ENCODE peak calls at places on chromosomes 5 and 9, in nine cellular contexts. One of them, this sample, is unnamed.

GRCh38 chr9:78958887-78959286 is 612.9 kb upstream of the TLE4 start:
- DNase-seq in GM13977: no peak
- DNase-seq in GM12865: peak; percentile 11
- DNase-seq in HuH-7.5: no peak
- DNase-seq in NCI-H1092: no peak
- DNase-seq in neuronal stem cell: no peak
- DNase-seq in HTR-8/SVneo: no peak
- DNase-seq in memory B cell: no peak
- DNase-seq in stimulated activated CD4-positive, alpha-beta T cell treated with anti-CD3 and anti-CD28 coated beads, Interleukin-1b, Interleukin-23, amount 100 ng/mL, for 24 hours: no peak
- DNase-seq in this sample: no peak

GRCh38 chr5:39780341-39780740 is 355.6 kb upstream of the DAB2 start:
- DNase-seq in GM13977: no peak
- DNase-seq in HuH-7.5: no peak
- DNase-seq in HTR-8/SVneo: peak; percentile 63
- DNase-seq in stimulated activated CD4-positive, alpha-beta T cell treated with anti-CD3 and anti-CD28 coated beads, Interleukin-1b, Interleukin-23, amount 100 ng/mL, for 24 hours: no peak
- DNase-seq in GM12865: no peak
- DNase-seq in NCI-H1092: no peak
- DNase-seq in neuronal stem cell: no peak
- DNase-seq in memory B cell: no peak
- DNase-seq in this sample: no peak

GRCh38 chr5:147539053-147539452 is 29.2 kb upstream of the DPYSL3 start:
- DNase-seq in HTR-8/SVneo: no peak
- DNase-seq in memory B cell: no peak
- DNase-seq in GM12865: no peak
- DNase-seq in neuronal stem cell: no peak
- DNase-seq in NCI-H1092: no peak
- DNase-seq in GM13977: no peak
- DNase-seq in HuH-7.5: no peak
- DNase-seq in stimulated activated CD4-positive, alpha-beta T cell treated with anti-CD3 and anti-CD28 coated beads, Interleukin-1b, Interleukin-23, amount 100 ng/mL, for 24 hours: no peak
- DNase-seq in this sample: no peak

GRCh38 chr9:34413229-34413852 is 36.6 kb upstream of the MYORG start:
- DNase-seq in GM13977: no peak
- DNase-seq in NCI-H1092: no peak
- DNase-seq in GM12865: peak; percentile 28
- DNase-seq in HTR-8/SVneo: peak; percentile 27
- DNase-seq in stimulated activated CD4-positive, alpha-beta T cell treated with anti-CD3 and anti-CD28 coated beads, Interleukin-1b, Interleukin-23, amount 100 ng/mL, for 24 hours: no peak
- DNase-seq in HuH-7.5: peak; percentile 19
- DNase-seq in memory B cell: no peak
- DNase-seq in neuronal stem cell: peak; percentile 70
- DNase-seq in this sample: peak; percentile 58

GRCh38 chr9:89690334-89690912 is 85.6 kb downstream of the GADD45G start:
- DNase-seq in HTR-8/SVneo: no peak
- DNase-seq in GM13977: peak; percentile 64
- DNase-seq in memory B cell: no peak
- DNase-seq in GM12865: peak; percentile 78
- DNase-seq in stimulated activated CD4-positive, alpha-beta T cell treated with anti-CD3 and anti-CD28 coated beads, Interleukin-1b, Interleukin-23, amount 100 ng/mL, for 24 hours: no peak
- DNase-seq in HuH-7.5: no peak
- DNase-seq in neuronal stem cell: no peak
- DNase-seq in NCI-H1092: no peak
- DNase-seq in this sample: no peak

GRCh38 chr5:148561712-148562365 is 92.5 kb downstream of the HTR4 start:
- DNase-seq in HTR-8/SVneo: no peak
- DNase-seq in GM13977: no peak
- DNase-seq in GM12865: peak; percentile 4
- DNase-seq in neuronal stem cell: peak; percentile 24
- DNase-seq in HuH-7.5: no peak
- DNase-seq in NCI-H1092: no peak
- DNase-seq in stimulated activated CD4-positive, alpha-beta T cell treated with anti-CD3 and anti-CD28 coated beads, Interleukin-1b, Interleukin-23, amount 100 ng/mL, for 24 hours: no peak
- DNase-seq in memory B cell: no peak
- DNase-seq in this sample: no peak

GRCh38 chr9:133327834-133328484 is 8.0 kb downstream of the SURF6 start:
- DNase-seq in GM13977: no peak
- DNase-seq in HTR-8/SVneo: no peak
- DNase-seq in NCI-H1092: no peak
- DNase-seq in GM12865: no peak
- DNase-seq in memory B cell: no peak
- DNase-seq in HuH-7.5: no peak
- DNase-seq in neuronal stem cell: no peak
- DNase-seq in stimulated activated CD4-positive, alpha-beta T cell treated with anti-CD3 and anti-CD28 coated beads, Interleukin-1b, Interleukin-23, amount 100 ng/mL, for 24 hours: no peak
- DNase-seq in this sample: no peak

GRCh38 chr5:150624334-150625163 is 15.9 kb upstream of the SYNPO start:
- DNase-seq in stimulated activated CD4-positive, alpha-beta T cell treated with anti-CD3 and anti-CD28 coated beads, Interleukin-1b, Interleukin-23, amount 100 ng/mL, for 24 hours: no peak
- DNase-seq in GM13977: peak; percentile 87
- DNase-seq in HTR-8/SVneo: peak; percentile 53
- DNase-seq in GM12865: peak; percentile 52
- DNase-seq in neuronal stem cell: no peak
- DNase-seq in NCI-H1092: no peak
- DNase-seq in HuH-7.5: peak; percentile 64
- DNase-seq in memory B cell: peak; percentile 21
- DNase-seq in this sample: no peak

GRCh38 chr9:134049236-134049635 is 18.6 kb downstream of the BRD3 start:
- DNase-seq in NCI-H1092: no peak
- DNase-seq in HuH-7.5: no peak
- DNase-seq in GM12865: no peak
- DNase-seq in GM13977: no peak
- DNase-seq in neuronal stem cell: no peak
- DNase-seq in stimulated activated CD4-positive, alpha-beta T cell treated with anti-CD3 and anti-CD28 coated beads, Interleukin-1b, Interleukin-23, amount 100 ng/mL, for 24 hours: no peak
- DNase-seq in memory B cell: no peak
- DNase-seq in HTR-8/SVneo: no peak
- DNase-seq in this sample: no peak

GRCh38 chr5:16579142-16579541 is 37.7 kb downstream of the RETREG1 start:
- DNase-seq in NCI-H1092: peak; percentile 47
- DNase-seq in GM12865: no peak
- DNase-seq in HTR-8/SVneo: no peak
- DNase-seq in HuH-7.5: no peak
- DNase-seq in neuronal stem cell: no peak
- DNase-seq in stimulated activated CD4-positive, alpha-beta T cell treated with anti-CD3 and anti-CD28 coated beads, Interleukin-1b, Interleukin-23, amount 100 ng/mL, for 24 hours: no peak
- DNase-seq in GM13977: no peak
- DNase-seq in memory B cell: no peak
- DNase-seq in this sample: no peak

GRCh38 chr5:179381691-179382090 is 36.4 kb upstream of the ADAMTS2 start:
- DNase-seq in stimulated activated CD4-positive, alpha-beta T cell treated with anti-CD3 and anti-CD28 coated beads, Interleukin-1b, Interleukin-23, amount 100 ng/mL, for 24 hours: no peak
- DNase-seq in memory B cell: no peak
- DNase-seq in neuronal stem cell: no peak
- DNase-seq in NCI-H1092: no peak
- DNase-seq in GM13977: no peak
- DNase-seq in HTR-8/SVneo: no peak
- DNase-seq in GM12865: no peak
- DNase-seq in HuH-7.5: no peak
- DNase-seq in this sample: no peak

GRCh38 chr5:178201927-178202235 is 2.5 kb upstream of the HNRNPAB start:
- DNase-seq in HTR-8/SVneo: peak; percentile 36
- DNase-seq in stimulated activated CD4-positive, alpha-beta T cell treated with anti-CD3 and anti-CD28 coated beads, Interleukin-1b, Interleukin-23, amount 100 ng/mL, for 24 hours: no peak
- DNase-seq in GM13977: no peak
- DNase-seq in GM12865: no peak
- DNase-seq in NCI-H1092: no peak
- DNase-seq in neuronal stem cell: no peak
- DNase-seq in HuH-7.5: no peak
- DNase-seq in memory B cell: no peak
- DNase-seq in this sample: no peak

GRCh38 chr5:855771-856530 is 5.2 kb upstream of the ZDHHC11 start:
- DNase-seq in stimulated activated CD4-positive, alpha-beta T cell treated with anti-CD3 and anti-CD28 coated beads, Interleukin-1b, Interleukin-23, amount 100 ng/mL, for 24 hours: no peak
- DNase-seq in memory B cell: no peak
- DNase-seq in GM13977: no peak
- DNase-seq in HTR-8/SVneo: no peak
- DNase-seq in NCI-H1092: no peak
- DNase-seq in neuronal stem cell: no peak
- DNase-seq in HuH-7.5: no peak
- DNase-seq in GM12865: no peak
- DNase-seq in this sample: no peak

GRCh38 chr9:17531642-17532254 is 47.1 kb upstream of the SH3GL2 start:
- DNase-seq in HTR-8/SVneo: peak; percentile 7
- DNase-seq in GM13977: peak; percentile 59
- DNase-seq in HuH-7.5: no peak
- DNase-seq in neuronal stem cell: peak; percentile 36
- DNase-seq in stimulated activated CD4-positive, alpha-beta T cell treated with anti-CD3 and anti-CD28 coated beads, Interleukin-1b, Interleukin-23, amount 100 ng/mL, for 24 hours: no peak
- DNase-seq in NCI-H1092: peak; percentile 13
- DNase-seq in GM12865: peak; percentile 50
- DNase-seq in memory B cell: no peak
- DNase-seq in this sample: peak; percentile 15

GRCh38 chr5:53482717-53483638 is 2.5 kb downstream of the FST start:
- DNase-seq in HuH-7.5: peak; percentile 36
- DNase-seq in stimulated activated CD4-positive, alpha-beta T cell treated with anti-CD3 and anti-CD28 coated beads, Interleukin-1b, Interleukin-23, amount 100 ng/mL, for 24 hours: no peak
- DNase-seq in GM13977: peak; percentile 37
- DNase-seq in memory B cell: no peak
- DNase-seq in neuronal stem cell: peak; percentile 40
- DNase-seq in GM12865: peak; percentile 29
- DNase-seq in NCI-H1092: no peak
- DNase-seq in HTR-8/SVneo: peak; percentile 24
- DNase-seq in this sample: no peak

GRCh38 chr9:7665874-7666273 is 133.7 kb downstream of the DMAC1 start:
- DNase-seq in GM12865: no peak
- DNase-seq in HTR-8/SVneo: no peak
- DNase-seq in HuH-7.5: no peak
- DNase-seq in NCI-H1092: no peak
- DNase-seq in neuronal stem cell: no peak
- DNase-seq in memory B cell: no peak
- DNase-seq in stimulated activated CD4-positive, alpha-beta T cell treated with anti-CD3 and anti-CD28 coated beads, Interleukin-1b, Interleukin-23, amount 100 ng/mL, for 24 hours: no peak
- DNase-seq in GM13977: no peak
- DNase-seq in this sample: no peak

GRCh38 chr5:145531038-145531734 is 304.0 kb downstream of the PRELID2 start:
- DNase-seq in stimulated activated CD4-positive, alpha-beta T cell treated with anti-CD3 and anti-CD28 coated beads, Interleukin-1b, Interleukin-23, amount 100 ng/mL, for 24 hours: no peak
- DNase-seq in GM12865: no peak
- DNase-seq in HuH-7.5: no peak
- DNase-seq in HTR-8/SVneo: peak; percentile 45
- DNase-seq in GM13977: no peak
- DNase-seq in neuronal stem cell: no peak
- DNase-seq in NCI-H1092: no peak
- DNase-seq in memory B cell: no peak
- DNase-seq in this sample: peak; percentile 30

GRCh38 chr9:123417289-123418051 is 61.5 kb downstream of the CRB2 start:
- DNase-seq in memory B cell: no peak
- DNase-seq in NCI-H1092: no peak
- DNase-seq in HuH-7.5: no peak
- DNase-seq in GM12865: no peak
- DNase-seq in GM13977: no peak
- DNase-seq in stimulated activated CD4-positive, alpha-beta T cell treated with anti-CD3 and anti-CD28 coated beads, Interleukin-1b, Interleukin-23, amount 100 ng/mL, for 24 hours: no peak
- DNase-seq in neuronal stem cell: no peak
- DNase-seq in HTR-8/SVneo: no peak
- DNase-seq in this sample: no peak

GRCh38 chr5:159855476-159856157 is 60.7 kb upstream of the ADRA1B start:
- DNase-seq in HTR-8/SVneo: no peak
- DNase-seq in GM13977: no peak
- DNase-seq in memory B cell: no peak
- DNase-seq in HuH-7.5: no peak
- DNase-seq in stimulated activated CD4-positive, alpha-beta T cell treated with anti-CD3 and anti-CD28 coated beads, Interleukin-1b, Interleukin-23, amount 100 ng/mL, for 24 hours: no peak
- DNase-seq in neuronal stem cell: no peak
- DNase-seq in NCI-H1092: no peak
- DNase-seq in GM12865: no peak
- DNase-seq in this sample: no peak

GRCh38 chr5:133155326-133155969 is 103.6 kb downstream of the HSPA4 start:
- DNase-seq in GM12865: no peak
- DNase-seq in memory B cell: no peak
- DNase-seq in HTR-8/SVneo: no peak
- DNase-seq in HuH-7.5: no peak
- DNase-seq in GM13977: no peak
- DNase-seq in stimulated activated CD4-positive, alpha-beta T cell treated with anti-CD3 and anti-CD28 coated beads, Interleukin-1b, Interleukin-23, amount 100 ng/mL, for 24 hours: no peak
- DNase-seq in NCI-H1092: no peak
- DNase-seq in neuronal stem cell: no peak
- DNase-seq in this sample: no peak

GRCh38 chr5:151093476-151093889 is 12.6 kb upstream of the TNIP1 start:
- DNase-seq in HuH-7.5: no peak
- DNase-seq in neuronal stem cell: no peak
- DNase-seq in HTR-8/SVneo: peak; percentile 68
- DNase-seq in memory B cell: no peak
- DNase-seq in GM13977: no peak
- DNase-seq in NCI-H1092: no peak
- DNase-seq in GM12865: peak; percentile 49
- DNase-seq in stimulated activated CD4-positive, alpha-beta T cell treated with anti-CD3 and anti-CD28 coated beads, Interleukin-1b, Interleukin-23, amount 100 ng/mL, for 24 hours: no peak
- DNase-seq in this sample: no peak

This sample was measured in HFF-Myc.